ENCODE peak calls at places on chromosomes 13 and 19, in nine cellular contexts. One of them, this sample, is unnamed.

GRCh38 chr13:113452942-113453901 is at the start of gene ADPRHL1:
- DNase-seq in neural crest cell: no peak
- DNase-seq in stimulated activated naive CD4-positive, alpha-beta T cell treated with Interleukin-2 at 50 U/mL for 16 hours: no peak
- DNase-seq in lower lobe of right lung: no peak
- DNase-seq in GOT3: no peak
- DNase-seq in stimulated activated CD4-positive, alpha-beta T cell treated with anti-CD3 and anti-CD28 coated beads, Interleukin-15, amount 100 ng/mL, for 1 hour: no peak
- DNase-seq in renal cortical epithelial cell: no peak
- DNase-seq in T-helper 2 cell: no peak
- DNase-seq in aorta: peak; percentile 10
- DNase-seq in this sample: no peak

GRCh38 chr13:35840991-35841604 is 290.1 kb downstream of the DCLK1 start:
- DNase-seq in neural crest cell: no peak
- DNase-seq in stimulated activated naive CD4-positive, alpha-beta T cell treated with Interleukin-2 at 50 U/mL for 16 hours: no peak
- DNase-seq in lower lobe of right lung: no peak
- DNase-seq in GOT3: no peak
- DNase-seq in stimulated activated CD4-positive, alpha-beta T cell treated with anti-CD3 and anti-CD28 coated beads, Interleukin-15, amount 100 ng/mL, for 1 hour: no peak
- DNase-seq in renal cortical epithelial cell: no peak
- DNase-seq in T-helper 2 cell: no peak
- DNase-seq in aorta: no peak
- DNase-seq in this sample: no peak

GRCh38 chr19:8238251-8238650 is 29.1 kb downstream of the CERS4 start:
- DNase-seq in neural crest cell: no peak
- DNase-seq in stimulated activated naive CD4-positive, alpha-beta T cell treated with Interleukin-2 at 50 U/mL for 16 hours: no peak
- DNase-seq in lower lobe of right lung: no peak
- DNase-seq in GOT3: no peak
- DNase-seq in stimulated activated CD4-positive, alpha-beta T cell treated with anti-CD3 and anti-CD28 coated beads, Interleukin-15, amount 100 ng/mL, for 1 hour: no peak
- DNase-seq in renal cortical epithelial cell: no peak
- DNase-seq in T-helper 2 cell: no peak
- DNase-seq in aorta: no peak
- DNase-seq in this sample: no peak

GRCh38 chr19:1634242-1634937 is 18.0 kb downstream of the TCF3 start:
- DNase-seq in neural crest cell: no peak
- DNase-seq in stimulated activated naive CD4-positive, alpha-beta T cell treated with Interleukin-2 at 50 U/mL for 16 hours: no peak
- DNase-seq in lower lobe of right lung: no peak
- DNase-seq in GOT3: no peak
- DNase-seq in stimulated activated CD4-positive, alpha-beta T cell treated with anti-CD3 and anti-CD28 coated beads, Interleukin-15, amount 100 ng/mL, for 1 hour: no peak
- DNase-seq in renal cortical epithelial cell: no peak
- DNase-seq in T-helper 2 cell: no peak
- DNase-seq in aorta: no peak
- DNase-seq in this sample: no peak

GRCh38 chr19:31253816-31254551 is 95.3 kb downstream of the TSHZ3 start:
- DNase-seq in neural crest cell: no peak
- DNase-seq in stimulated activated naive CD4-positive, alpha-beta T cell treated with Interleukin-2 at 50 U/mL for 16 hours: no peak
- DNase-seq in lower lobe of right lung: no peak
- DNase-seq in GOT3: no peak
- DNase-seq in stimulated activated CD4-positive, alpha-beta T cell treated with anti-CD3 and anti-CD28 coated beads, Interleukin-15, amount 100 ng/mL, for 1 hour: no peak
- DNase-seq in renal cortical epithelial cell: no peak
- DNase-seq in T-helper 2 cell: no peak
- DNase-seq in aorta: no peak
- DNase-seq in this sample: peak; percentile 52

GRCh38 chr19:29946645-29947044 is 4.6 kb downstream of the URI1 start:
- DNase-seq in neural crest cell: no peak
- DNase-seq in stimulated activated naive CD4-positive, alpha-beta T cell treated with Interleukin-2 at 50 U/mL for 16 hours: no peak
- DNase-seq in lower lobe of right lung: no peak
- DNase-seq in GOT3: no peak
- DNase-seq in stimulated activated CD4-positive, alpha-beta T cell treated with anti-CD3 and anti-CD28 coated beads, Interleukin-15, amount 100 ng/mL, for 1 hour: no peak
- DNase-seq in renal cortical epithelial cell: no peak
- DNase-seq in T-helper 2 cell: no peak
- DNase-seq in aorta: no peak
- DNase-seq in this sample: no peak

GRCh38 chr19:2661615-2662014 is 40.9 kb downstream of the GNG7 start:
- DNase-seq in neural crest cell: no peak
- DNase-seq in stimulated activated naive CD4-positive, alpha-beta T cell treated with Interleukin-2 at 50 U/mL for 16 hours: no peak
- DNase-seq in lower lobe of right lung: no peak
- DNase-seq in GOT3: no peak
- DNase-seq in stimulated activated CD4-positive, alpha-beta T cell treated with anti-CD3 and anti-CD28 coated beads, Interleukin-15, amount 100 ng/mL, for 1 hour: no peak
- DNase-seq in renal cortical epithelial cell: no peak
- DNase-seq in T-helper 2 cell: peak; percentile 10
- DNase-seq in aorta: no peak
- DNase-seq in this sample: no peak

GRCh38 chr19:45881082-45881908 is 4.6 kb downstream of the IRF2BP1 start:
- DNase-seq in neural crest cell: no peak
- DNase-seq in stimulated activated naive CD4-positive, alpha-beta T cell treated with Interleukin-2 at 50 U/mL for 16 hours: no peak
- DNase-seq in lower lobe of right lung: no peak
- DNase-seq in GOT3: no peak
- DNase-seq in stimulated activated CD4-positive, alpha-beta T cell treated with anti-CD3 and anti-CD28 coated beads, Interleukin-15, amount 100 ng/mL, for 1 hour: no peak
- DNase-seq in renal cortical epithelial cell: no peak
- DNase-seq in T-helper 2 cell: no peak
- DNase-seq in aorta: no peak
- DNase-seq in this sample: no peak

GRCh38 chr19:32322541-32322940 is 22.9 kb upstream of the ZNF507 start:
- DNase-seq in neural crest cell: no peak
- DNase-seq in stimulated activated naive CD4-positive, alpha-beta T cell treated with Interleukin-2 at 50 U/mL for 16 hours: no peak
- DNase-seq in lower lobe of right lung: no peak
- DNase-seq in GOT3: no peak
- DNase-seq in stimulated activated CD4-positive, alpha-beta T cell treated with anti-CD3 and anti-CD28 coated beads, Interleukin-15, amount 100 ng/mL, for 1 hour: no peak
- DNase-seq in renal cortical epithelial cell: no peak
- DNase-seq in T-helper 2 cell: no peak
- DNase-seq in aorta: no peak
- DNase-seq in this sample: no peak

GRCh38 chr13:44249439-44249838 is 124.2 kb upstream of the SERP2 start:
- DNase-seq in neural crest cell: no peak
- DNase-seq in stimulated activated naive CD4-positive, alpha-beta T cell treated with Interleukin-2 at 50 U/mL for 16 hours: no peak
- DNase-seq in lower lobe of right lung: no peak
- DNase-seq in GOT3: no peak
- DNase-seq in stimulated activated CD4-positive, alpha-beta T cell treated with anti-CD3 and anti-CD28 coated beads, Interleukin-15, amount 100 ng/mL, for 1 hour: no peak
- DNase-seq in renal cortical epithelial cell: peak; percentile 75
- DNase-seq in T-helper 2 cell: no peak
- DNase-seq in aorta: no peak
- DNase-seq in this sample: no peak

GRCh38 chr13:24225062-24225461 is 64.5 kb downstream of the SPATA13 start:
- DNase-seq in neural crest cell: no peak
- DNase-seq in stimulated activated naive CD4-positive, alpha-beta T cell treated with Interleukin-2 at 50 U/mL for 16 hours: no peak
- DNase-seq in lower lobe of right lung: no peak
- DNase-seq in GOT3: no peak
- DNase-seq in stimulated activated CD4-positive, alpha-beta T cell treated with anti-CD3 and anti-CD28 coated beads, Interleukin-15, amount 100 ng/mL, for 1 hour: no peak
- DNase-seq in renal cortical epithelial cell: no peak
- DNase-seq in T-helper 2 cell: no peak
- DNase-seq in aorta: no peak
- DNase-seq in this sample: no peak

GRCh38 chr19:48970139-48970766 is 5.1 kb downstream of the FTL start:
- DNase-seq in neural crest cell: no peak
- DNase-seq in stimulated activated naive CD4-positive, alpha-beta T cell treated with Interleukin-2 at 50 U/mL for 16 hours: no peak
- DNase-seq in lower lobe of right lung: no peak
- DNase-seq in GOT3: no peak
- DNase-seq in stimulated activated CD4-positive, alpha-beta T cell treated with anti-CD3 and anti-CD28 coated beads, Interleukin-15, amount 100 ng/mL, for 1 hour: no peak
- DNase-seq in renal cortical epithelial cell: no peak
- DNase-seq in T-helper 2 cell: no peak
- DNase-seq in aorta: no peak
- DNase-seq in this sample: no peak

GRCh38 chr13:89375839-89376238 is 1704.7 kb downstream of the SLITRK5 start:
- DNase-seq in neural crest cell: no peak
- DNase-seq in stimulated activated naive CD4-positive, alpha-beta T cell treated with Interleukin-2 at 50 U/mL for 16 hours: no peak
- DNase-seq in lower lobe of right lung: no peak
- DNase-seq in GOT3: no peak
- DNase-seq in stimulated activated CD4-positive, alpha-beta T cell treated with anti-CD3 and anti-CD28 coated beads, Interleukin-15, amount 100 ng/mL, for 1 hour: no peak
- DNase-seq in renal cortical epithelial cell: no peak
- DNase-seq in T-helper 2 cell: no peak
- DNase-seq in aorta: no peak
- DNase-seq in this sample: peak; percentile 39

GRCh38 chr13:113981201-113981605 is 7.3 kb upstream of the C13orf46 start:
- DNase-seq in neural crest cell: no peak
- DNase-seq in stimulated activated naive CD4-positive, alpha-beta T cell treated with Interleukin-2 at 50 U/mL for 16 hours: no peak
- DNase-seq in lower lobe of right lung: peak; percentile 90
- DNase-seq in GOT3: no peak
- DNase-seq in stimulated activated CD4-positive, alpha-beta T cell treated with anti-CD3 and anti-CD28 coated beads, Interleukin-15, amount 100 ng/mL, for 1 hour: no peak
- DNase-seq in renal cortical epithelial cell: peak; percentile 50
- DNase-seq in T-helper 2 cell: no peak
- DNase-seq in aorta: peak; percentile 42
- DNase-seq in this sample: peak; percentile 90

GRCh38 chr13:104571161-104571889 is 1505.1 kb upstream of the SLC10A2 start:
- DNase-seq in neural crest cell: peak; percentile 67
- DNase-seq in stimulated activated naive CD4-positive, alpha-beta T cell treated with Interleukin-2 at 50 U/mL for 16 hours: no peak
- DNase-seq in lower lobe of right lung: no peak
- DNase-seq in GOT3: no peak
- DNase-seq in stimulated activated CD4-positive, alpha-beta T cell treated with anti-CD3 and anti-CD28 coated beads, Interleukin-15, amount 100 ng/mL, for 1 hour: no peak
- DNase-seq in renal cortical epithelial cell: peak; percentile 96
- DNase-seq in T-helper 2 cell: no peak
- DNase-seq in aorta: peak; percentile 58
- DNase-seq in this sample: peak; percentile 97

GRCh38 chr19:17385878-17386611 is 8.0 kb downstream of the CCDC194 start:
- DNase-seq in neural crest cell: peak; percentile 67
- DNase-seq in stimulated activated naive CD4-positive, alpha-beta T cell treated with Interleukin-2 at 50 U/mL for 16 hours: peak; percentile 47
- DNase-seq in lower lobe of right lung: peak; percentile 79
- DNase-seq in GOT3: no peak
- DNase-seq in stimulated activated CD4-positive, alpha-beta T cell treated with anti-CD3 and anti-CD28 coated beads, Interleukin-15, amount 100 ng/mL, for 1 hour: peak; percentile 44
- DNase-seq in renal cortical epithelial cell: peak; percentile 15
- DNase-seq in T-helper 2 cell: peak; percentile 60
- DNase-seq in aorta: peak; percentile 84
- DNase-seq in this sample: peak; percentile 53

GRCh38 chr19:41882568-41883462 is at the start of gene ARHGEF1:
- DNase-seq in neural crest cell: no peak
- DNase-seq in stimulated activated naive CD4-positive, alpha-beta T cell treated with Interleukin-2 at 50 U/mL for 16 hours: peak; percentile 56
- DNase-seq in lower lobe of right lung: peak; percentile 83
- DNase-seq in GOT3: no peak
- DNase-seq in stimulated activated CD4-positive, alpha-beta T cell treated with anti-CD3 and anti-CD28 coated beads, Interleukin-15, amount 100 ng/mL, for 1 hour: peak; percentile 26
- DNase-seq in renal cortical epithelial cell: no peak
- DNase-seq in T-helper 2 cell: peak; percentile 77
- DNase-seq in aorta: peak; percentile 77
- DNase-seq in this sample: peak; percentile 59

GRCh38 chr13:95630593-95630992 is 13.9 kb downstream of the DZIP1 start:
- DNase-seq in neural crest cell: no peak
- DNase-seq in stimulated activated naive CD4-positive, alpha-beta T cell treated with Interleukin-2 at 50 U/mL for 16 hours: no peak
- DNase-seq in lower lobe of right lung: no peak
- DNase-seq in GOT3: no peak
- DNase-seq in stimulated activated CD4-positive, alpha-beta T cell treated with anti-CD3 and anti-CD28 coated beads, Interleukin-15, amount 100 ng/mL, for 1 hour: no peak
- DNase-seq in renal cortical epithelial cell: no peak
- DNase-seq in T-helper 2 cell: no peak
- DNase-seq in aorta: no peak
- DNase-seq in this sample: no peak

GRCh38 chr19:9947441-9947840 is 11.1 kb upstream of the OLFM2 start:
- DNase-seq in neural crest cell: no peak
- DNase-seq in stimulated activated naive CD4-positive, alpha-beta T cell treated with Interleukin-2 at 50 U/mL for 16 hours: no peak
- DNase-seq in lower lobe of right lung: no peak
- DNase-seq in GOT3: no peak
- DNase-seq in stimulated activated CD4-positive, alpha-beta T cell treated with anti-CD3 and anti-CD28 coated beads, Interleukin-15, amount 100 ng/mL, for 1 hour: no peak
- DNase-seq in renal cortical epithelial cell: no peak
- DNase-seq in T-helper 2 cell: no peak
- DNase-seq in aorta: no peak
- DNase-seq in this sample: no peak

GRCh38 chr19:28586501-28586900 is 626.5 kb downstream of the UQCRFS1 start:
- DNase-seq in neural crest cell: no peak
- DNase-seq in stimulated activated naive CD4-positive, alpha-beta T cell treated with Interleukin-2 at 50 U/mL for 16 hours: no peak
- DNase-seq in lower lobe of right lung: no peak
- DNase-seq in GOT3: no peak
- DNase-seq in stimulated activated CD4-positive, alpha-beta T cell treated with anti-CD3 and anti-CD28 coated beads, Interleukin-15, amount 100 ng/mL, for 1 hour: no peak
- DNase-seq in renal cortical epithelial cell: no peak
- DNase-seq in T-helper 2 cell: no peak
- DNase-seq in aorta: no peak
- DNase-seq in this sample: no peak

GRCh38 chr13:21717817-21718216 is 46.9 kb downstream of the FGF9 start:
- DNase-seq in neural crest cell: no peak
- DNase-seq in stimulated activated naive CD4-positive, alpha-beta T cell treated with Interleukin-2 at 50 U/mL for 16 hours: no peak
- DNase-seq in lower lobe of right lung: peak; percentile 54
- DNase-seq in GOT3: no peak
- DNase-seq in stimulated activated CD4-positive, alpha-beta T cell treated with anti-CD3 and anti-CD28 coated beads, Interleukin-15, amount 100 ng/mL, for 1 hour: no peak
- DNase-seq in renal cortical epithelial cell: peak; percentile 79
- DNase-seq in T-helper 2 cell: no peak
- DNase-seq in aorta: no peak
- DNase-seq in this sample: peak; percentile 78

GRCh38 chr13:31201341-31202024 is 1.7 kb downstream of the B3GLCT start:
- DNase-seq in neural crest cell: no peak
- DNase-seq in stimulated activated naive CD4-positive, alpha-beta T cell treated with Interleukin-2 at 50 U/mL for 16 hours: no peak
- DNase-seq in lower lobe of right lung: no peak
- DNase-seq in GOT3: no peak
- DNase-seq in stimulated activated CD4-positive, alpha-beta T cell treated with anti-CD3 and anti-CD28 coated beads, Interleukin-15, amount 100 ng/mL, for 1 hour: no peak
- DNase-seq in renal cortical epithelial cell: peak; percentile 65
- DNase-seq in T-helper 2 cell: no peak
- DNase-seq in aorta: no peak
- DNase-seq in this sample: peak; percentile 39

GRCh38 chr19:49851456-49852259 is 699 bp downstream of the PTOV1 start:
- DNase-seq in neural crest cell: no peak
- DNase-seq in stimulated activated naive CD4-positive, alpha-beta T cell treated with Interleukin-2 at 50 U/mL for 16 hours: peak; percentile 37
- DNase-seq in lower lobe of right lung: peak; percentile 53
- DNase-seq in GOT3: no peak
- DNase-seq in stimulated activated CD4-positive, alpha-beta T cell treated with anti-CD3 and anti-CD28 coated beads, Interleukin-15, amount 100 ng/mL, for 1 hour: no peak
- DNase-seq in renal cortical epithelial cell: no peak
- DNase-seq in T-helper 2 cell: no peak
- DNase-seq in aorta: no peak
- DNase-seq in this sample: no peak

GRCh38 chr13:95236774-95237173 is 64.5 kb downstream of the ABCC4 start:
- DNase-seq in neural crest cell: no peak
- DNase-seq in stimulated activated naive CD4-positive, alpha-beta T cell treated with Interleukin-2 at 50 U/mL for 16 hours: no peak
- DNase-seq in lower lobe of right lung: no peak
- DNase-seq in GOT3: no peak
- DNase-seq in stimulated activated CD4-positive, alpha-beta T cell treated with anti-CD3 and anti-CD28 coated beads, Interleukin-15, amount 100 ng/mL, for 1 hour: no peak
- DNase-seq in renal cortical epithelial cell: no peak
- DNase-seq in T-helper 2 cell: no peak
- DNase-seq in aorta: no peak
- DNase-seq in this sample: no peak

GRCh38 chr19:9847087-9847671 is 12.1 kb downstream of the PIN1 start:
- DNase-seq in neural crest cell: peak; percentile 19
- DNase-seq in stimulated activated naive CD4-positive, alpha-beta T cell treated with Interleukin-2 at 50 U/mL for 16 hours: peak; percentile 47
- DNase-seq in lower lobe of right lung: no peak
- DNase-seq in GOT3: peak; percentile 63
- DNase-seq in stimulated activated CD4-positive, alpha-beta T cell treated with anti-CD3 and anti-CD28 coated beads, Interleukin-15, amount 100 ng/mL, for 1 hour: no peak
- DNase-seq in renal cortical epithelial cell: peak; percentile 38
- DNase-seq in T-helper 2 cell: peak; percentile 66
- DNase-seq in aorta: peak; percentile 79
- DNase-seq in this sample: peak; percentile 71

GRCh38 chr19:3131168-3131567 is 4.7 kb upstream of the GNA15 start:
- DNase-seq in neural crest cell: no peak
- DNase-seq in stimulated activated naive CD4-positive, alpha-beta T cell treated with Interleukin-2 at 50 U/mL for 16 hours: no peak
- DNase-seq in lower lobe of right lung: no peak
- DNase-seq in GOT3: no peak
- DNase-seq in stimulated activated CD4-positive, alpha-beta T cell treated with anti-CD3 and anti-CD28 coated beads, Interleukin-15, amount 100 ng/mL, for 1 hour: no peak
- DNase-seq in renal cortical epithelial cell: no peak
- DNase-seq in T-helper 2 cell: peak; percentile 73
- DNase-seq in aorta: no peak
- DNase-seq in this sample: no peak

GRCh38 chr13:51959773-51960172 is 51.5 kb downstream of the ATP7B start:
- DNase-seq in neural crest cell: no peak
- DNase-seq in stimulated activated naive CD4-positive, alpha-beta T cell treated with Interleukin-2 at 50 U/mL for 16 hours: no peak
- DNase-seq in lower lobe of right lung: no peak
- DNase-seq in GOT3: no peak
- DNase-seq in stimulated activated CD4-positive, alpha-beta T cell treated with anti-CD3 and anti-CD28 coated beads, Interleukin-15, amount 100 ng/mL, for 1 hour: no peak
- DNase-seq in renal cortical epithelial cell: no peak
- DNase-seq in T-helper 2 cell: peak; percentile 47
- DNase-seq in aorta: no peak
- DNase-seq in this sample: no peak

GRCh38 chr13:100443998-100444328 is 144.6 kb downstream of the GGACT start:
- DNase-seq in neural crest cell: no peak
- DNase-seq in stimulated activated naive CD4-positive, alpha-beta T cell treated with Interleukin-2 at 50 U/mL for 16 hours: no peak
- DNase-seq in lower lobe of right lung: no peak
- DNase-seq in GOT3: no peak
- DNase-seq in stimulated activated CD4-positive, alpha-beta T cell treated with anti-CD3 and anti-CD28 coated beads, Interleukin-15, amount 100 ng/mL, for 1 hour: no peak
- DNase-seq in renal cortical epithelial cell: peak; percentile 41
- DNase-seq in T-helper 2 cell: no peak
- DNase-seq in aorta: no peak
- DNase-seq in this sample: peak; percentile 57

GRCh38 chr19:44260343-44260681 is 626 bp downstream of the ZNF233 start:
- DNase-seq in neural crest cell: no peak
- DNase-seq in stimulated activated naive CD4-positive, alpha-beta T cell treated with Interleukin-2 at 50 U/mL for 16 hours: no peak
- DNase-seq in lower lobe of right lung: no peak
- DNase-seq in GOT3: no peak
- DNase-seq in stimulated activated CD4-positive, alpha-beta T cell treated with anti-CD3 and anti-CD28 coated beads, Interleukin-15, amount 100 ng/mL, for 1 hour: no peak
- DNase-seq in renal cortical epithelial cell: no peak
- DNase-seq in T-helper 2 cell: no peak
- DNase-seq in aorta: no peak
- DNase-seq in this sample: no peak

GRCh38 chr13:20125783-20126165 is 35.1 kb downstream of the GJA3 start:
- DNase-seq in neural crest cell: no peak
- DNase-seq in stimulated activated naive CD4-positive, alpha-beta T cell treated with Interleukin-2 at 50 U/mL for 16 hours: no peak
- DNase-seq in lower lobe of right lung: no peak
- DNase-seq in GOT3: no peak
- DNase-seq in stimulated activated CD4-positive, alpha-beta T cell treated with anti-CD3 and anti-CD28 coated beads, Interleukin-15, amount 100 ng/mL, for 1 hour: no peak
- DNase-seq in renal cortical epithelial cell: no peak
- DNase-seq in T-helper 2 cell: no peak
- DNase-seq in aorta: no peak
- DNase-seq in this sample: no peak

GRCh38 chr13:31807090-31807541 is 67.8 kb downstream of the RXFP2 start:
- DNase-seq in neural crest cell: no peak
- DNase-seq in stimulated activated naive CD4-positive, alpha-beta T cell treated with Interleukin-2 at 50 U/mL for 16 hours: peak; percentile 14
- DNase-seq in lower lobe of right lung: no peak
- DNase-seq in GOT3: no peak
- DNase-seq in stimulated activated CD4-positive, alpha-beta T cell treated with anti-CD3 and anti-CD28 coated beads, Interleukin-15, amount 100 ng/mL, for 1 hour: no peak
- DNase-seq in renal cortical epithelial cell: peak; percentile 22
- DNase-seq in T-helper 2 cell: peak; percentile 79
- DNase-seq in aorta: no peak
- DNase-seq in this sample: no peak

This sample was measured in kidney tubule cell.